ENCODE peak calls at places on chromosomes 13 and 19, in six cellular contexts. One of them, this sample, is unnamed.

GRCh38 chr19:55146648-55147218 is 2.3 kb downstream of the TNNT1 start:
- DNase-seq in endothelial cell: no peak
- DNase-seq in GM10248: peak
- DNase-seq in T-helper 1 cell: no peak
- DNase-seq in PC-3: peak
- DNase-seq in stimulated activated CD4-positive, alpha-beta T cell treated with anti-CD3 and anti-CD28 coated beads, Interleukin-4, amount 100 ng/mL, for 24 hours: no peak
- DNase-seq in this sample: no peak

GRCh38 chr13:97257800-97258799 is 36.0 kb downstream of the MBNL2 start:
- DNase-seq in stimulated activated CD4-positive, alpha-beta T cell treated with anti-CD3 and anti-CD28 coated beads, Interleukin-4, amount 100 ng/mL, for 24 hours: no peak
- DNase-seq in T-helper 1 cell: no peak
- DNase-seq in GM10248: peak
- DNase-seq in PC-3: peak
- DNase-seq in endothelial cell: peak
- DNase-seq in this sample: no peak

GRCh38 chr19:29983568-29983967 is 41.5 kb downstream of the URI1 start:
- DNase-seq in GM10248: no peak
- DNase-seq in T-helper 1 cell: no peak
- DNase-seq in PC-3: no peak
- DNase-seq in endothelial cell: no peak
- DNase-seq in stimulated activated CD4-positive, alpha-beta T cell treated with anti-CD3 and anti-CD28 coated beads, Interleukin-4, amount 100 ng/mL, for 24 hours: no peak
- DNase-seq in this sample: no peak

GRCh38 chr13:83065136-83065535 is 817.1 kb downstream of the SLITRK1 start:
- DNase-seq in PC-3: no peak
- DNase-seq in T-helper 1 cell: no peak
- DNase-seq in endothelial cell: no peak
- DNase-seq in GM10248: no peak
- DNase-seq in stimulated activated CD4-positive, alpha-beta T cell treated with anti-CD3 and anti-CD28 coated beads, Interleukin-4, amount 100 ng/mL, for 24 hours: no peak
- DNase-seq in this sample: no peak

GRCh38 chr13:32811297-32811800 is 204.9 kb upstream of the KL start:
- DNase-seq in stimulated activated CD4-positive, alpha-beta T cell treated with anti-CD3 and anti-CD28 coated beads, Interleukin-4, amount 100 ng/mL, for 24 hours: no peak
- DNase-seq in endothelial cell: no peak
- DNase-seq in GM10248: peak
- DNase-seq in PC-3: peak
- DNase-seq in T-helper 1 cell: no peak
- DNase-seq in this sample: no peak

GRCh38 chr19:3801412-3802096 is 15.4 kb upstream of the MATK start:
- DNase-seq in stimulated activated CD4-positive, alpha-beta T cell treated with anti-CD3 and anti-CD28 coated beads, Interleukin-4, amount 100 ng/mL, for 24 hours: peak
- DNase-seq in PC-3: peak
- DNase-seq in endothelial cell: peak
- DNase-seq in GM10248: peak
- DNase-seq in T-helper 1 cell: peak
- DNase-seq in this sample: peak

GRCh38 chr13:26558912-26559485 is 1.5 kb downstream of the WASF3 start:
- DNase-seq in T-helper 1 cell: no peak
- DNase-seq in stimulated activated CD4-positive, alpha-beta T cell treated with anti-CD3 and anti-CD28 coated beads, Interleukin-4, amount 100 ng/mL, for 24 hours: no peak
- DNase-seq in PC-3: no peak
- DNase-seq in endothelial cell: no peak
- DNase-seq in GM10248: no peak
- DNase-seq in this sample: no peak

GRCh38 chr19:50703915-50704548 is 15.6 kb downstream of the SHANK1 start:
- DNase-seq in PC-3: peak
- DNase-seq in endothelial cell: no peak
- DNase-seq in T-helper 1 cell: no peak
- DNase-seq in stimulated activated CD4-positive, alpha-beta T cell treated with anti-CD3 and anti-CD28 coated beads, Interleukin-4, amount 100 ng/mL, for 24 hours: no peak
- DNase-seq in GM10248: no peak
- DNase-seq in this sample: no peak

GRCh38 chr13:112891477-112892401 is 77.3 kb upstream of the MCF2L start:
- DNase-seq in T-helper 1 cell: no peak
- DNase-seq in endothelial cell: no peak
- DNase-seq in stimulated activated CD4-positive, alpha-beta T cell treated with anti-CD3 and anti-CD28 coated beads, Interleukin-4, amount 100 ng/mL, for 24 hours: no peak
- DNase-seq in PC-3: no peak
- DNase-seq in GM10248: no peak
- DNase-seq in this sample: no peak

GRCh38 chr13:100987993-100988392 is 313.4 kb upstream of the TMTC4 start:
- DNase-seq in endothelial cell: peak
- DNase-seq in T-helper 1 cell: no peak
- DNase-seq in PC-3: peak
- DNase-seq in GM10248: no peak
- DNase-seq in stimulated activated CD4-positive, alpha-beta T cell treated with anti-CD3 and anti-CD28 coated beads, Interleukin-4, amount 100 ng/mL, for 24 hours: no peak
- DNase-seq in this sample: no peak

GRCh38 chr19:13255719-13256059 is 105.5 kb downstream of the IER2 start:
- DNase-seq in stimulated activated CD4-positive, alpha-beta T cell treated with anti-CD3 and anti-CD28 coated beads, Interleukin-4, amount 100 ng/mL, for 24 hours: no peak
- DNase-seq in PC-3: no peak
- DNase-seq in endothelial cell: no peak
- DNase-seq in GM10248: no peak
- DNase-seq in T-helper 1 cell: no peak
- DNase-seq in this sample: no peak

GRCh38 chr19:51607077-51607476 is 23.1 kb downstream of the SIGLEC5 start:
- DNase-seq in GM10248: peak
- DNase-seq in stimulated activated CD4-positive, alpha-beta T cell treated with anti-CD3 and anti-CD28 coated beads, Interleukin-4, amount 100 ng/mL, for 24 hours: peak
- DNase-seq in T-helper 1 cell: no peak
- DNase-seq in endothelial cell: no peak
- DNase-seq in PC-3: no peak
- DNase-seq in this sample: no peak

GRCh38 chr19:3693030-3693925 is 7.0 kb downstream of the PIP5K1C start:
- DNase-seq in stimulated activated CD4-positive, alpha-beta T cell treated with anti-CD3 and anti-CD28 coated beads, Interleukin-4, amount 100 ng/mL, for 24 hours: no peak
- DNase-seq in GM10248: no peak
- DNase-seq in T-helper 1 cell: no peak
- DNase-seq in endothelial cell: no peak
- DNase-seq in PC-3: no peak
- DNase-seq in this sample: no peak

GRCh38 chr19:7535993-7536685 is 622 bp downstream of the PNPLA6 start:
- DNase-seq in PC-3: no peak
- DNase-seq in T-helper 1 cell: no peak
- DNase-seq in stimulated activated CD4-positive, alpha-beta T cell treated with anti-CD3 and anti-CD28 coated beads, Interleukin-4, amount 100 ng/mL, for 24 hours: no peak
- DNase-seq in endothelial cell: no peak
- DNase-seq in GM10248: no peak
- DNase-seq in this sample: no peak

GRCh38 chr19:7294571-7295212 is 478 bp upstream of the INSR start:
- DNase-seq in T-helper 1 cell: no peak
- DNase-seq in PC-3: peak
- DNase-seq in GM10248: peak
- DNase-seq in endothelial cell: peak
- DNase-seq in stimulated activated CD4-positive, alpha-beta T cell treated with anti-CD3 and anti-CD28 coated beads, Interleukin-4, amount 100 ng/mL, for 24 hours: peak
- DNase-seq in this sample: no peak

GRCh38 chr13:110495881-110496280 is 65.6 kb downstream of the RAB20 start:
- DNase-seq in GM10248: no peak
- DNase-seq in T-helper 1 cell: no peak
- DNase-seq in stimulated activated CD4-positive, alpha-beta T cell treated with anti-CD3 and anti-CD28 coated beads, Interleukin-4, amount 100 ng/mL, for 24 hours: no peak
- DNase-seq in PC-3: no peak
- DNase-seq in endothelial cell: no peak
- DNase-seq in this sample: no peak

GRCh38 chr13:43978688-43979087 is 99.0 kb downstream of the LACC1 start:
- DNase-seq in endothelial cell: no peak
- DNase-seq in T-helper 1 cell: no peak
- DNase-seq in PC-3: no peak
- DNase-seq in GM10248: no peak
- DNase-seq in stimulated activated CD4-positive, alpha-beta T cell treated with anti-CD3 and anti-CD28 coated beads, Interleukin-4, amount 100 ng/mL, for 24 hours: no peak
- DNase-seq in this sample: no peak

GRCh38 chr19:10881403-10882107 is 10.2 kb downstream of the CARM1 start:
- DNase-seq in PC-3: no peak
- DNase-seq in T-helper 1 cell: no peak
- DNase-seq in endothelial cell: no peak
- DNase-seq in GM10248: no peak
- DNase-seq in stimulated activated CD4-positive, alpha-beta T cell treated with anti-CD3 and anti-CD28 coated beads, Interleukin-4, amount 100 ng/mL, for 24 hours: no peak
- DNase-seq in this sample: no peak

GRCh38 chr19:39408392-39409206 is 2.0 kb downstream of the ZFP36 start:
- DNase-seq in stimulated activated CD4-positive, alpha-beta T cell treated with anti-CD3 and anti-CD28 coated beads, Interleukin-4, amount 100 ng/mL, for 24 hours: no peak
- DNase-seq in GM10248: no peak
- DNase-seq in T-helper 1 cell: no peak
- DNase-seq in endothelial cell: no peak
- DNase-seq in PC-3: peak
- DNase-seq in this sample: peak

GRCh38 chr19:53775524-53775923 is 48.6 kb downstream of the NLRP12 start:
- DNase-seq in endothelial cell: no peak
- DNase-seq in GM10248: no peak
- DNase-seq in stimulated activated CD4-positive, alpha-beta T cell treated with anti-CD3 and anti-CD28 coated beads, Interleukin-4, amount 100 ng/mL, for 24 hours: no peak
- DNase-seq in PC-3: no peak
- DNase-seq in T-helper 1 cell: no peak
- DNase-seq in this sample: no peak

GRCh38 chr19:42657551-42657950 is 62.8 kb upstream of the CEACAM8 start:
- DNase-seq in stimulated activated CD4-positive, alpha-beta T cell treated with anti-CD3 and anti-CD28 coated beads, Interleukin-4, amount 100 ng/mL, for 24 hours: no peak
- DNase-seq in endothelial cell: no peak
- DNase-seq in T-helper 1 cell: no peak
- DNase-seq in GM10248: no peak
- DNase-seq in PC-3: no peak
- DNase-seq in this sample: no peak

GRCh38 chr19:53034054-53034453 is 10.5 kb upstream of the ERVV-2 start:
- DNase-seq in endothelial cell: no peak
- DNase-seq in stimulated activated CD4-positive, alpha-beta T cell treated with anti-CD3 and anti-CD28 coated beads, Interleukin-4, amount 100 ng/mL, for 24 hours: no peak
- DNase-seq in T-helper 1 cell: no peak
- DNase-seq in GM10248: no peak
- DNase-seq in PC-3: no peak
- DNase-seq in this sample: no peak

GRCh38 chr13:51684076-51684475 is 99.8 kb downstream of the WDFY2 start:
- DNase-seq in stimulated activated CD4-positive, alpha-beta T cell treated with anti-CD3 and anti-CD28 coated beads, Interleukin-4, amount 100 ng/mL, for 24 hours: no peak
- DNase-seq in endothelial cell: no peak
- DNase-seq in PC-3: no peak
- DNase-seq in T-helper 1 cell: no peak
- DNase-seq in GM10248: no peak
- DNase-seq in this sample: no peak

GRCh38 chr13:83773961-83774360 is 108.3 kb downstream of the SLITRK1 start:
- DNase-seq in GM10248: no peak
- DNase-seq in T-helper 1 cell: no peak
- DNase-seq in stimulated activated CD4-positive, alpha-beta T cell treated with anti-CD3 and anti-CD28 coated beads, Interleukin-4, amount 100 ng/mL, for 24 hours: no peak
- DNase-seq in PC-3: no peak
- DNase-seq in endothelial cell: no peak
- DNase-seq in this sample: no peak

GRCh38 chr19:2542341-2543069 is 66.6 kb downstream of the GADD45B start:
- DNase-seq in endothelial cell: no peak
- DNase-seq in T-helper 1 cell: no peak
- DNase-seq in stimulated activated CD4-positive, alpha-beta T cell treated with anti-CD3 and anti-CD28 coated beads, Interleukin-4, amount 100 ng/mL, for 24 hours: no peak
- DNase-seq in GM10248: no peak
- DNase-seq in PC-3: no peak
- DNase-seq in this sample: no peak

GRCh38 chr19:12837225-12837624 is 1.1 kb upstream of the MAST1 start:
- DNase-seq in T-helper 1 cell: no peak
- DNase-seq in endothelial cell: no peak
- DNase-seq in stimulated activated CD4-positive, alpha-beta T cell treated with anti-CD3 and anti-CD28 coated beads, Interleukin-4, amount 100 ng/mL, for 24 hours: no peak
- DNase-seq in GM10248: no peak
- DNase-seq in PC-3: peak
- DNase-seq in this sample: no peak

GRCh38 chr19:16351133-16351809 is 26.6 kb downstream of the KLF2 start:
- DNase-seq in stimulated activated CD4-positive, alpha-beta T cell treated with anti-CD3 and anti-CD28 coated beads, Interleukin-4, amount 100 ng/mL, for 24 hours: no peak
- DNase-seq in endothelial cell: no peak
- DNase-seq in GM10248: no peak
- DNase-seq in T-helper 1 cell: no peak
- DNase-seq in PC-3: peak
- DNase-seq in this sample: no peak

GRCh38 chr13:24270639-24271131 is 38.7 kb upstream of the C1QTNF9 start:
- DNase-seq in GM10248: peak
- DNase-seq in endothelial cell: no peak
- DNase-seq in stimulated activated CD4-positive, alpha-beta T cell treated with anti-CD3 and anti-CD28 coated beads, Interleukin-4, amount 100 ng/mL, for 24 hours: peak
- DNase-seq in PC-3: no peak
- DNase-seq in T-helper 1 cell: peak
- DNase-seq in this sample: peak

GRCh38 chr19:13621413-13621812 is 115.1 kb upstream of the CACNA1A start:
- DNase-seq in stimulated activated CD4-positive, alpha-beta T cell treated with anti-CD3 and anti-CD28 coated beads, Interleukin-4, amount 100 ng/mL, for 24 hours: peak
- DNase-seq in PC-3: peak
- DNase-seq in T-helper 1 cell: no peak
- DNase-seq in endothelial cell: no peak
- DNase-seq in GM10248: no peak
- DNase-seq in this sample: no peak

GRCh38 chr13:73449258-73449657 is 390.5 kb downstream of the KLF5 start:
- DNase-seq in endothelial cell: no peak
- DNase-seq in GM10248: no peak
- DNase-seq in T-helper 1 cell: no peak
- DNase-seq in stimulated activated CD4-positive, alpha-beta T cell treated with anti-CD3 and anti-CD28 coated beads, Interleukin-4, amount 100 ng/mL, for 24 hours: no peak
- DNase-seq in PC-3: peak
- DNase-seq in this sample: no peak

GRCh38 chr13:59356607-59357006 is 807.1 kb downstream of the DIAPH3 start:
- DNase-seq in endothelial cell: no peak
- DNase-seq in stimulated activated CD4-positive, alpha-beta T cell treated with anti-CD3 and anti-CD28 coated beads, Interleukin-4, amount 100 ng/mL, for 24 hours: no peak
- DNase-seq in GM10248: no peak
- DNase-seq in PC-3: no peak
- DNase-seq in T-helper 1 cell: no peak
- DNase-seq in this sample: no peak

GRCh38 chr13:74774252-74774651 is 640.0 kb upstream of the KLF12 start:
- DNase-seq in T-helper 1 cell: no peak
- DNase-seq in PC-3: no peak
- DNase-seq in stimulated activated CD4-positive, alpha-beta T cell treated with anti-CD3 and anti-CD28 coated beads, Interleukin-4, amount 100 ng/mL, for 24 hours: no peak
- DNase-seq in endothelial cell: no peak
- DNase-seq in GM10248: no peak
- DNase-seq in this sample: no peak

GRCh38 chr13:40562975-40563349 is 103.5 kb downstream of the FOXO1 start:
- DNase-seq in PC-3: no peak
- DNase-seq in stimulated activated CD4-positive, alpha-beta T cell treated with anti-CD3 and anti-CD28 coated beads, Interleukin-4, amount 100 ng/mL, for 24 hours: no peak
- DNase-seq in GM10248: no peak
- DNase-seq in endothelial cell: no peak
- DNase-seq in T-helper 1 cell: no peak
- DNase-seq in this sample: no peak

GRCh38 chr19:51760811-51761356 is at the start of gene FPR2:
- DNase-seq in PC-3: no peak
- DNase-seq in endothelial cell: no peak
- DNase-seq in GM10248: no peak
- DNase-seq in T-helper 1 cell: no peak
- DNase-seq in stimulated activated CD4-positive, alpha-beta T cell treated with anti-CD3 and anti-CD28 coated beads, Interleukin-4, amount 100 ng/mL, for 24 hours: no peak
- DNase-seq in this sample: no peak

GRCh38 chr13:112719016-112719415 is 29.2 kb downstream of the ATP11A start:
- DNase-seq in endothelial cell: no peak
- DNase-seq in stimulated activated CD4-positive, alpha-beta T cell treated with anti-CD3 and anti-CD28 coated beads, Interleukin-4, amount 100 ng/mL, for 24 hours: no peak
- DNase-seq in GM10248: no peak
- DNase-seq in PC-3: no peak
- DNase-seq in T-helper 1 cell: no peak
- DNase-seq in this sample: no peak

GRCh38 chr19:29217591-29217990 is 4.6 kb upstream of the UQCRFS1 start:
- DNase-seq in PC-3: no peak
- DNase-seq in endothelial cell: no peak
- DNase-seq in stimulated activated CD4-positive, alpha-beta T cell treated with anti-CD3 and anti-CD28 coated beads, Interleukin-4, amount 100 ng/mL, for 24 hours: no peak
- DNase-seq in T-helper 1 cell: no peak
- DNase-seq in GM10248: no peak
- DNase-seq in this sample: no peak

GRCh38 chr19:45154064-45154827 is 6.5 kb downstream of the NKPD1 start:
- DNase-seq in endothelial cell: no peak
- DNase-seq in stimulated activated CD4-positive, alpha-beta T cell treated with anti-CD3 and anti-CD28 coated beads, Interleukin-4, amount 100 ng/mL, for 24 hours: no peak
- DNase-seq in PC-3: peak
- DNase-seq in T-helper 1 cell: no peak
- DNase-seq in GM10248: no peak
- DNase-seq in this sample: no peak

This sample was measured in naive thymus-derived CD8-positive, alpha-beta T cell.